ENCODE peak calls at places on chromosomes 6 and 20, in five cellular contexts. One of them, this sample, is unnamed.

GRCh38 chr6:38143191-38144154 is 323.9 kb downstream of the ZFAND3 start:
- DNase-seq in cardiac muscle cell: peak; percentile 26
- DNase-seq in brain microvascular endothelial cell: no peak
- DNase-seq in RWPE2: no peak
- DNase-seq in CD8-positive, alpha-beta T cell: no peak
- DNase-seq in this sample: no peak

GRCh38 chr6:149934249-149935156 is 7.3 kb upstream of the ULBP2 start:
- DNase-seq in cardiac muscle cell: peak; percentile 67
- DNase-seq in brain microvascular endothelial cell: peak; percentile 83
- DNase-seq in RWPE2: no peak
- DNase-seq in CD8-positive, alpha-beta T cell: peak; percentile 78
- DNase-seq in this sample: no peak

GRCh38 chr6:138590796-138591709 is 91.8 kb upstream of the NHSL1 start:
- DNase-seq in brain microvascular endothelial cell: peak; percentile 72
- DNase-seq in cardiac muscle cell: peak; percentile 82
- DNase-seq in CD8-positive, alpha-beta T cell: peak; percentile 35
- DNase-seq in RWPE2: no peak
- DNase-seq in this sample: no peak

GRCh38 chr6:131250121-131250520 is 114.9 kb downstream of the AKAP7 start:
- DNase-seq in RWPE2: no peak
- DNase-seq in CD8-positive, alpha-beta T cell: peak; percentile 20
- DNase-seq in brain microvascular endothelial cell: peak; percentile 40
- DNase-seq in cardiac muscle cell: peak; percentile 81
- DNase-seq in this sample: peak; percentile 13

GRCh38 chr6:138521800-138522199 is 22.5 kb upstream of the NHSL1 start:
- DNase-seq in brain microvascular endothelial cell: no peak
- DNase-seq in CD8-positive, alpha-beta T cell: no peak
- DNase-seq in RWPE2: no peak
- DNase-seq in cardiac muscle cell: no peak
- DNase-seq in this sample: no peak

GRCh38 chr6:160520043-160520904 is 143.8 kb downstream of the LPA start:
- DNase-seq in CD8-positive, alpha-beta T cell: peak; percentile 79
- DNase-seq in brain microvascular endothelial cell: peak; percentile 55
- DNase-seq in cardiac muscle cell: peak; percentile 77
- DNase-seq in RWPE2: peak; percentile 58
- DNase-seq in this sample: peak; percentile 29

GRCh38 chr6:110101885-110102284 is 77.6 kb downstream of the WASF1 start:
- DNase-seq in CD8-positive, alpha-beta T cell: no peak
- DNase-seq in RWPE2: no peak
- DNase-seq in brain microvascular endothelial cell: no peak
- DNase-seq in cardiac muscle cell: no peak
- DNase-seq in this sample: no peak

GRCh38 chr6:26223213-26223612 is 136.0 kb downstream of the HFE start:
- DNase-seq in CD8-positive, alpha-beta T cell: no peak
- DNase-seq in brain microvascular endothelial cell: no peak
- DNase-seq in cardiac muscle cell: peak; percentile 42
- DNase-seq in RWPE2: no peak
- DNase-seq in this sample: no peak

GRCh38 chr6:26270903-26271639 is 93.9 kb upstream of the BTN3A2 start:
- DNase-seq in CD8-positive, alpha-beta T cell: peak; percentile 80
- DNase-seq in cardiac muscle cell: peak; percentile 90
- DNase-seq in RWPE2: peak; percentile 78
- DNase-seq in brain microvascular endothelial cell: peak; percentile 85
- DNase-seq in this sample: peak; percentile 45

GRCh38 chr6:34657037-34657306 is 39.6 kb downstream of the ILRUN start:
- DNase-seq in brain microvascular endothelial cell: no peak
- DNase-seq in RWPE2: no peak
- DNase-seq in CD8-positive, alpha-beta T cell: no peak
- DNase-seq in cardiac muscle cell: no peak
- DNase-seq in this sample: peak; percentile 14

GRCh38 chr6:90072961-90073464 is 178.7 kb downstream of the GJA10 start:
- DNase-seq in cardiac muscle cell: no peak
- DNase-seq in brain microvascular endothelial cell: no peak
- DNase-seq in CD8-positive, alpha-beta T cell: no peak
- DNase-seq in RWPE2: no peak
- DNase-seq in this sample: no peak

GRCh38 chr6:2958331-2958711 is 13.0 kb downstream of the SERPINB6 start:
- DNase-seq in RWPE2: no peak
- DNase-seq in CD8-positive, alpha-beta T cell: no peak
- DNase-seq in cardiac muscle cell: no peak
- DNase-seq in brain microvascular endothelial cell: no peak
- DNase-seq in this sample: peak; percentile 55

GRCh38 chr6:71066153-71066552 is 109.3 kb upstream of the B3GAT2 start:
- DNase-seq in CD8-positive, alpha-beta T cell: no peak
- DNase-seq in RWPE2: no peak
- DNase-seq in cardiac muscle cell: no peak
- DNase-seq in brain microvascular endothelial cell: no peak
- DNase-seq in this sample: no peak

GRCh38 chr6:26205625-26206574 is 118.7 kb downstream of the HFE start:
- DNase-seq in cardiac muscle cell: no peak
- DNase-seq in brain microvascular endothelial cell: peak; percentile 78
- DNase-seq in RWPE2: no peak
- DNase-seq in CD8-positive, alpha-beta T cell: no peak
- DNase-seq in this sample: no peak

GRCh38 chr6:138662474-138662873 is 111.1 kb upstream of the CCDC28A start:
- DNase-seq in brain microvascular endothelial cell: no peak
- DNase-seq in cardiac muscle cell: no peak
- DNase-seq in CD8-positive, alpha-beta T cell: no peak
- DNase-seq in RWPE2: no peak
- DNase-seq in this sample: no peak

GRCh38 chr20:36307412-36308317 is 1.5 kb downstream of the DLGAP4 start:
- DNase-seq in brain microvascular endothelial cell: no peak
- DNase-seq in cardiac muscle cell: peak; percentile 42
- DNase-seq in RWPE2: no peak
- DNase-seq in CD8-positive, alpha-beta T cell: no peak
- DNase-seq in this sample: no peak

GRCh38 chr20:36310215-36310981 is 4.3 kb downstream of the DLGAP4 start:
- DNase-seq in cardiac muscle cell: no peak
- DNase-seq in RWPE2: peak; percentile 71
- DNase-seq in brain microvascular endothelial cell: no peak
- DNase-seq in CD8-positive, alpha-beta T cell: no peak
- DNase-seq in this sample: no peak

GRCh38 chr20:36308318-36308710 is 2.2 kb downstream of the DLGAP4 start:
- DNase-seq in brain microvascular endothelial cell: no peak
- DNase-seq in cardiac muscle cell: no peak
- DNase-seq in RWPE2: no peak
- DNase-seq in CD8-positive, alpha-beta T cell: no peak
- DNase-seq in this sample: no peak

GRCh38 chr20:36309643-36310042 is 3.5 kb downstream of the DLGAP4 start:
- DNase-seq in CD8-positive, alpha-beta T cell: no peak
- DNase-seq in RWPE2: peak; percentile 76
- DNase-seq in cardiac muscle cell: no peak
- DNase-seq in brain microvascular endothelial cell: no peak
- DNase-seq in this sample: no peak

GRCh38 chr20:36308986-36309385 is 2.8 kb downstream of the DLGAP4 start:
- DNase-seq in RWPE2: no peak
- DNase-seq in CD8-positive, alpha-beta T cell: no peak
- DNase-seq in cardiac muscle cell: no peak
- DNase-seq in brain microvascular endothelial cell: no peak
- DNase-seq in this sample: no peak
- H3K27me3 ChIP-seq in RWPE2: peaks cover 67% of the 10 kb centered on the region
- H3K27me3 ChIP-seq in CD8-positive, alpha-beta T cell: peaks cover 30% of the 10 kb centered on the region
- H3K27me3 ChIP-seq in cardiac muscle cell: peaks cover 80% of the 10 kb centered on the region
- H3K27me3 ChIP-seq in brain microvascular endothelial cell: peaks cover 63% of the 10 kb centered on the region
- H3K27me3 ChIP-seq in this sample: peaks cover 60% of the 10 kb centered on the region

DNA sequence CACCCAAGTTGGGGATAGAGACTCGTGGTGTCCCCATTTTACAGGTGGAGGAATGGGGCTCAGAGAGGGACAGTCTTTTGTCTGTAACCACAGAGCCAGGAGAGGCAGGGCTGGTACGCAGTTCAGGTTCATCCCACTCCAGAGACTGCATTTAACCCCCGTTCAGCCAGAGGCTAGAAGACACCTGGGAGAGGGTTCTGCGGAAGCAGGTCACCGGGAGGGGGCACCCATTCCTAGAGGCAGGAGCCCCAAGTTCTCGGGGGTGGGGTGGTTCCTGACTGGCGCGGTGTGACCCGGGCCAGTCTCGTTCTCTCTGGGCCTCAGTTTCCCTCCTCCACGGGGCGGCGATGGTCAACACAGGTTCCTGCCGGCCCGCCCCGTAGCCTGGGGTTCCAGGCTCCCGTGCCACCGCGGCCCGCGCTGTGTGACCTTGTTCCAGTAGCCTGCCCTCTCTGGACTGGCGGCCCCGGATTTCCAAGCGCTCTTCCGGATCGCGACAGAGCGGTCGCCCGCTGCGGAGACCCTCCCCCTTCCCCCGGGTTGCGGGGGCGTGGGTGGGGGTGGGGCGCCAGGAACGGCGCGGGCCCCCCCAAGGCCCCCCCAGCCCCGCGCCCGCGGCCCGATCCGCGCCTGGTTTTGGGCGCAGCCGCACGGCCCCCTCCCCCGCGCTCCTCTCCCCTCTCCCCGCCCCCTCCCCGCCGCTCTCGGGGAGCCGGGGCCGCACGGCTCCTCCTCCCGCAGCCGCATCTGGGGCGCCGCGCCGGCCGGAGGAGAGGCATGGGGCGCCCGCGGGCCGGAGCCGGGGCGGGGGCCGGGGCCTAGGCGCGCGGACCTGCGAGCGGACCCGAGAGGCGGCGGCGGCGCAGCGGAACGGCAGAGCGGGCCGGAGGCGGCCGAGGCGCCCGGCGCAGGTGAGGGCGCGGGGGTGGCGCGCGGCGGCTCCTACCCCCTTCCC is at the start of gene DLGAP4:
- DNase-seq in CD8-positive, alpha-beta T cell: no peak
- DNase-seq in brain microvascular endothelial cell: no peak
- DNase-seq in RWPE2: no peak
- DNase-seq in cardiac muscle cell: peak; percentile 54
- DNase-seq in this sample: no peak
- TF ChIP-seq CTCF in CD8-positive, alpha-beta T cell: no peak
- TF ChIP-seq CTCF in brain microvascular endothelial cell: no peak
- TF ChIP-seq CTCF in RWPE2: peak; percentile 46
- TF ChIP-seq CTCF in cardiac muscle cell: no peak
- TF ChIP-seq CTCF in this sample: no peak

DNA sequence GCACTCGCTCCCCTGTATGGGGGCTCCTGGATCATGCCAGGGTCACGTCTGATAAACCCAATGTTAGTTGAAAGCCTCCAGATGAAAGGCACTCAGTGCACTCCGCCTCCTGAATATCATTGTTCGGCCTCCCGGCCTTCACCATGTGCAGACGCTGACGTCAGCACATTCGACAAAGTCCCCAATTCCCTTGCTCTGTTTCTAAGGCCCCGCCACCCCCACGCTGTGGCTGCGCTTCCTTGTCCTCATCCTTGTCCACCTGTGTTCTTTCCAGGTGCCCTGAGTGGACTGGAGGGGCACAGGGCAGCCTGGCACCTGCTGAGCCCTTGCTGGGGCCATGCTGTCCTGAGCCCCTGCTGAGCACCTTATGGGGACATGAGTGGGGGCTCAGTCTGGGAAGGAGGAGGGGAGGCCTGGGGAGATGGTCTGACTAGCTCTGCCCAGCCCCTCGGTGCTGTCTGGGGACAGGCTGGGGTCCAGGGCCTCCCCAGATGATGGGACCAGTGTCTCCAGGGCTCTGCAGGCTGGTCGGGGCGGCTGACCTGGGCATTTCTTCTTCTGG is 9.8 kb upstream of the BHLHE23 start:
- DNase-seq in brain microvascular endothelial cell: no peak
- DNase-seq in CD8-positive, alpha-beta T cell: no peak
- DNase-seq in cardiac muscle cell: no peak
- DNase-seq in RWPE2: peak; percentile 78
- DNase-seq in this sample: no peak
- H3K27me3 ChIP-seq in brain microvascular endothelial cell: peaks cover 49% of the 10 kb centered on the region
- H3K27me3 ChIP-seq in CD8-positive, alpha-beta T cell: no peaks in the 10 kb centered on the region
- H3K27me3 ChIP-seq in cardiac muscle cell: peaks cover 16% of the 10 kb centered on the region
- H3K27me3 ChIP-seq in RWPE2: peaks cover 99% of the 10 kb centered on the region
- H3K27me3 ChIP-seq in this sample: peaks cover 66% of the 10 kb centered on the region

GRCh38 chr20:11651138-11651537 is 266.6 kb upstream of the BTBD3 start:
- DNase-seq in RWPE2: no peak
- DNase-seq in cardiac muscle cell: no peak
- DNase-seq in CD8-positive, alpha-beta T cell: no peak
- DNase-seq in brain microvascular endothelial cell: no peak
- DNase-seq in this sample: no peak

GRCh38 chr20:11651647-11652046 is 266.0 kb upstream of the BTBD3 start:
- DNase-seq in brain microvascular endothelial cell: no peak
- DNase-seq in cardiac muscle cell: no peak
- DNase-seq in RWPE2: no peak
- DNase-seq in CD8-positive, alpha-beta T cell: no peak
- DNase-seq in this sample: no peak

GRCh38 chr20:11652128-11652527 is 265.6 kb upstream of the BTBD3 start:
- DNase-seq in CD8-positive, alpha-beta T cell: no peak
- DNase-seq in RWPE2: no peak
- DNase-seq in brain microvascular endothelial cell: no peak
- DNase-seq in cardiac muscle cell: no peak
- DNase-seq in this sample: no peak

GRCh38 chr20:11646359-11646758 is 271.3 kb upstream of the BTBD3 start:
- DNase-seq in RWPE2: no peak
- DNase-seq in brain microvascular endothelial cell: no peak
- DNase-seq in cardiac muscle cell: no peak
- DNase-seq in CD8-positive, alpha-beta T cell: no peak
- DNase-seq in this sample: no peak
- TF ChIP-seq CTCF in RWPE2: no peak
- TF ChIP-seq CTCF in brain microvascular endothelial cell: no peak
- TF ChIP-seq CTCF in cardiac muscle cell: no peak
- TF ChIP-seq CTCF in CD8-positive, alpha-beta T cell: no peak
- TF ChIP-seq CTCF in this sample: no peak

DNA sequence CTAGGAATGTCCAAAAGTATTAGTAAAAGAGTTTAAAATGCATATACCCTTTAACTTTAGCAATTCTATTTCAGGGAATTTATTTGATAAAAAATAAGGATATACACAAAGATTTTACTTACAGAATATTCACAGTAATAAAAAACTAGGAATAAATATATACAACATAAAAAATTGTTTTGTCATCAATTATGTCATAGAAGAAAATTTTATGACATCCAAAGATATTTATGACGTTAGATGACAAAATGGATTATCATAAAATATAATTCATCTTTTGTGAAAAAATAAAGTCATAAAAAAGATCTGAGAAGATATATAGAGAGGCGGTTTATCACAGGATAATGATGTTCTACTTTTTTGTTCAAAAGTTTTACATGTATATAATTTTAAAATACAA is 32.0 kb upstream of the TCF21 start:
- DNase-seq in RWPE2: no peak
- DNase-seq in brain microvascular endothelial cell: no peak
- DNase-seq in cardiac muscle cell: no peak
- DNase-seq in CD8-positive, alpha-beta T cell: no peak
- DNase-seq in this sample: no peak
- H3K27me3 ChIP-seq in RWPE2: peaks cover 60% of the 10 kb centered on the region
- H3K27me3 ChIP-seq in brain microvascular endothelial cell: peaks cover 29% of the 10 kb centered on the region
- H3K27me3 ChIP-seq in cardiac muscle cell: peaks cover 39% of the 10 kb centered on the region
- H3K27me3 ChIP-seq in CD8-positive, alpha-beta T cell: peaks cover 13% of the 10 kb centered on the region
- H3K27me3 ChIP-seq in this sample: no peaks in the 10 kb centered on the region

GRCh38 chr6:27753668-27754407 is 158.4 kb downstream of the OR2B2 start:
- DNase-seq in RWPE2: peak; percentile 87
- DNase-seq in CD8-positive, alpha-beta T cell: peak; percentile 63
- DNase-seq in brain microvascular endothelial cell: peak; percentile 91
- DNase-seq in cardiac muscle cell: peak; percentile 95
- DNase-seq in this sample: no peak
- TF ChIP-seq CTCF in RWPE2: peak; percentile 12
- TF ChIP-seq CTCF in CD8-positive, alpha-beta T cell: no peak
- TF ChIP-seq CTCF in brain microvascular endothelial cell: peak; percentile 46
- TF ChIP-seq CTCF in cardiac muscle cell: peak; percentile 9
- TF ChIP-seq CTCF in this sample: no peak

GRCh38 chr20:16714242-16714641 is 15.6 kb upstream of the SNRPB2 start:
- DNase-seq in cardiac muscle cell: peak; percentile 26
- DNase-seq in CD8-positive, alpha-beta T cell: no peak
- DNase-seq in RWPE2: no peak
- DNase-seq in brain microvascular endothelial cell: no peak
- DNase-seq in this sample: no peak
- H3K27me3 ChIP-seq in cardiac muscle cell: no peaks in the 10 kb centered on the region
- H3K27me3 ChIP-seq in CD8-positive, alpha-beta T cell: no peaks in the 10 kb centered on the region
- H3K27me3 ChIP-seq in RWPE2: peaks cover 17% of the 10 kb centered on the region
- H3K27me3 ChIP-seq in brain microvascular endothelial cell: no peaks in the 10 kb centered on the region
- H3K27me3 ChIP-seq in this sample: no peaks in the 10 kb centered on the region